ENCODE peak calls at places on chromosomes 1 and 21, in four cellular contexts. One of them, this sample, is unnamed.

GRCh38 chr1:54850737-54851136 is 36.3 kb downstream of the DHCR24 start:
- DNase-seq in A549: no peak
- DNase-seq in endothelial cell of umbilical vein: no peak
- DNase-seq in HepG2: no peak
- DNase-seq in this sample: peak; percentile 86

GRCh38 chr1:72482736-72483413 is 200.5 kb upstream of the NEGR1 start:
- DNase-seq in A549: no peak
- DNase-seq in endothelial cell of umbilical vein: no peak
- DNase-seq in HepG2: peak; percentile 84
- DNase-seq in this sample: no peak

GRCh38 chr21:43306911-43307676 is 119.8 kb downstream of the SIK1 start:
- DNase-seq in A549: peak; percentile 56
- DNase-seq in endothelial cell of umbilical vein: no peak
- DNase-seq in HepG2: peak; percentile 61
- DNase-seq in this sample: peak; percentile 83

GRCh38 chr1:215776336-215776735 is 209.2 kb downstream of the KCTD3 start:
- DNase-seq in A549: no peak
- DNase-seq in endothelial cell of umbilical vein: no peak
- DNase-seq in HepG2: no peak
- DNase-seq in this sample: no peak

GRCh38 chr1:235011599-235012435 is 116.8 kb downstream of the TOMM20 start:
- DNase-seq in A549: peak; percentile 83
- DNase-seq in endothelial cell of umbilical vein: peak; percentile 64
- DNase-seq in HepG2: no peak
- DNase-seq in this sample: peak; percentile 99

GRCh38 chr1:218081358-218081757 is 203.7 kb upstream of the RRP15 start:
- DNase-seq in A549: no peak
- DNase-seq in endothelial cell of umbilical vein: no peak
- DNase-seq in HepG2: no peak
- DNase-seq in this sample: no peak

GRCh38 chr1:87135313-87135712 is 193.4 kb upstream of the LMO4 start:
- DNase-seq in A549: no peak
- DNase-seq in endothelial cell of umbilical vein: no peak
- DNase-seq in HepG2: no peak
- DNase-seq in this sample: no peak

GRCh38 chr1:29312469-29313466 is 76.4 kb downstream of the PTPRU start:
- DNase-seq in A549: no peak
- DNase-seq in endothelial cell of umbilical vein: no peak
- DNase-seq in HepG2: no peak
- DNase-seq in this sample: no peak

GRCh38 chr1:185864889-185865288 is 130.7 kb downstream of the HMCN1 start:
- DNase-seq in A549: no peak
- DNase-seq in endothelial cell of umbilical vein: peak; percentile 74
- DNase-seq in HepG2: no peak
- DNase-seq in this sample: no peak

GRCh38 chr1:182833271-182833670 is 5.9 kb upstream of the DHX9 start:
- DNase-seq in A549: no peak
- DNase-seq in endothelial cell of umbilical vein: peak; percentile 41
- DNase-seq in HepG2: no peak
- DNase-seq in this sample: no peak

GRCh38 chr21:41713495-41714281 is 53.2 kb downstream of the RIPK4 start:
- DNase-seq in A549: no peak
- DNase-seq in endothelial cell of umbilical vein: no peak
- DNase-seq in HepG2: peak; percentile 42
- DNase-seq in this sample: no peak

GRCh38 chr1:115082949-115083348 is 6.4 kb downstream of the TSPAN2 start:
- DNase-seq in A549: no peak
- DNase-seq in endothelial cell of umbilical vein: no peak
- DNase-seq in HepG2: no peak
- DNase-seq in this sample: no peak

GRCh38 chr1:182616130-182617074 is 12.2 kb upstream of the RGS16 start:
- DNase-seq in A549: no peak
- DNase-seq in endothelial cell of umbilical vein: peak; percentile 17
- DNase-seq in HepG2: no peak
- DNase-seq in this sample: peak; percentile 99

GRCh38 chr21:45078877-45079281 is 4.5 kb downstream of the ADARB1 start:
- DNase-seq in A549: no peak
- DNase-seq in endothelial cell of umbilical vein: no peak
- DNase-seq in HepG2: no peak
- DNase-seq in this sample: peak; percentile 93

GRCh38 chr1:29379438-29380073 is 143.2 kb downstream of the PTPRU start:
- DNase-seq in A549: peak; percentile 65
- DNase-seq in endothelial cell of umbilical vein: peak; percentile 65
- DNase-seq in HepG2: peak; percentile 53
- DNase-seq in this sample: peak; percentile 69

GRCh38 chr1:45473302-45473701 is 17.7 kb downstream of the TESK2 start:
- DNase-seq in A549: no peak
- DNase-seq in endothelial cell of umbilical vein: no peak
- DNase-seq in HepG2: no peak
- DNase-seq in this sample: no peak

GRCh38 chr1:89483010-89483756 is 41.4 kb upstream of the LRRC8B start:
- DNase-seq in A549: peak; percentile 77
- DNase-seq in endothelial cell of umbilical vein: peak; percentile 83
- DNase-seq in HepG2: peak; percentile 59
- DNase-seq in this sample: peak; percentile 88

GRCh38 chr1:223364685-223365382 is 858 bp upstream of the SUSD4 start:
- DNase-seq in A549: no peak
- DNase-seq in endothelial cell of umbilical vein: no peak
- DNase-seq in HepG2: no peak
- DNase-seq in this sample: peak; percentile 12

GRCh38 chr1:232586679-232587078 is 43.3 kb downstream of the SIPA1L2 start:
- DNase-seq in A549: no peak
- DNase-seq in endothelial cell of umbilical vein: no peak
- DNase-seq in HepG2: no peak
- DNase-seq in this sample: no peak

GRCh38 chr1:67750690-67751052 is 65.7 kb downstream of the GADD45A start:
- DNase-seq in A549: no peak
- DNase-seq in endothelial cell of umbilical vein: no peak
- DNase-seq in HepG2: no peak
- DNase-seq in this sample: no peak

GRCh38 chr1:179815642-179816041 is 62.0 kb downstream of the TOR1AIP2 start:
- DNase-seq in A549: no peak
- DNase-seq in endothelial cell of umbilical vein: no peak
- DNase-seq in HepG2: no peak
- DNase-seq in this sample: no peak
- H3K4me3 ChIP-seq in A549: peak overlapping the region; percentile 48
- H3K4me3 ChIP-seq in endothelial cell of umbilical vein: no peak overlapping the region
- H3K4me3 ChIP-seq in HepG2: no peak overlapping the region
- H3K4me3 ChIP-seq in this sample: no peak overlapping the region

GRCh38 chr1:110615548-110616130 is 9.5 kb upstream of the KCNA2 start:
- DNase-seq in A549: peak; percentile 73
- DNase-seq in endothelial cell of umbilical vein: peak; percentile 38
- DNase-seq in HepG2: peak; percentile 60
- DNase-seq in this sample: peak; percentile 68
- TF ChIP-seq MYC in A549: no peak
- TF ChIP-seq MYC in endothelial cell of umbilical vein: no peak
- TF ChIP-seq MYC in HepG2: no peak
- TF ChIP-seq MYC in this sample: no peak

DNA sequence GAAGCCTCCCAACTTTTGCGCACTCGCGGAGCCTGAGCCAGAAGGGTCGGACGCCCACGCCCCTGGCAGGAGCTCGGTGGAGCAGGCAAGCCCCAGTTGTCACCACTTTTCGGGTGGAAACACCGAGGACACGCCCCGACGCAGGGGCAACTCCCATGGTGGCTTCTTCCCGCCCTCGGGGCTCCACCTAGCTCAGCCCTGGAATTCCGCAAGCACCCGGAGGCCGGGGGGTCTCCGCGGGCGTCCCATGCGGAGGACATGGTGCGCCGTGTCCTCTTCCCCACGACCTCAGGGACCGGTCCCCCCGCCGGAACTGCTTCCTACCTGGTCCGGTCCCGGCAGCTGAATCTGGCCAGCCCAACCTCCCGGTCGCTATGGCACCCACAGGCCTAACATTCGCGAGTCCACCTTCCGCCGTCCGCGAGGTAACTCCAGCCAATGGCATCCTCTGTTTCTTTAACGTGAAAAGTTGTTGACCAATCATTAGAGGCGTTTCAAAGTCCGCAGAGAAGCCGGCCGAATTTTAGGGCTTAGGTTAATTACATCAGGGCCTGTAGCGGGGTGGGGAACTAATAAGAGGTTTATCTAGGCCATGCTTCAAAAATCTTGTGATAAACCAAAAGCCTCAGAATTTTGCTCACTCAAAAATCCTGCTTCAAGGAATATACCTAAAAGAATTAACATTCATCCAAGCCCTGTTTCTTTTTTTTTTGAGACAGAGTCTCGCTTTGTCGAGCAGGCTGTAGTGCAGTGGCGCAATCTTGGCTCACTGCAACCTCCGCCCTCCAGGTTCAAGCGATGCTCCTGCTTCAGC is at the start of gene STPG1:
- DNase-seq in A549: peak; percentile 87
- DNase-seq in endothelial cell of umbilical vein: peak; percentile 92
- DNase-seq in HepG2: peak; percentile 88
- DNase-seq in this sample: peak; percentile 88
- TF ChIP-seq POLR2A in A549: peak; percentile 36
- TF ChIP-seq POLR2A in endothelial cell of umbilical vein: no peak
- TF ChIP-seq POLR2A in HepG2: peak; percentile 52
- TF ChIP-seq POLR2A in this sample: peak; percentile 12

GRCh38 chr1:247110627-247111258 is 6.6 kb upstream of the ZNF669 start:
- DNase-seq in A549: no peak
- DNase-seq in endothelial cell of umbilical vein: no peak
- DNase-seq in HepG2: no peak
- DNase-seq in this sample: peak; percentile 27

GRCh38 chr1:247111259-247111635 is 7.1 kb upstream of the ZNF669 start:
- DNase-seq in A549: no peak
- DNase-seq in endothelial cell of umbilical vein: no peak
- DNase-seq in HepG2: no peak
- DNase-seq in this sample: peak; percentile 31

GRCh38 chr1:247113094-247113497 is 8.9 kb upstream of the ZNF669 start:
- DNase-seq in A549: no peak
- DNase-seq in endothelial cell of umbilical vein: no peak
- DNase-seq in HepG2: peak; percentile 83
- DNase-seq in this sample: no peak

GRCh38 chr1:247112479-247112781 is 8.3 kb upstream of the ZNF669 start:
- DNase-seq in A549: no peak
- DNase-seq in endothelial cell of umbilical vein: no peak
- DNase-seq in HepG2: no peak
- DNase-seq in this sample: no peak

DNA sequence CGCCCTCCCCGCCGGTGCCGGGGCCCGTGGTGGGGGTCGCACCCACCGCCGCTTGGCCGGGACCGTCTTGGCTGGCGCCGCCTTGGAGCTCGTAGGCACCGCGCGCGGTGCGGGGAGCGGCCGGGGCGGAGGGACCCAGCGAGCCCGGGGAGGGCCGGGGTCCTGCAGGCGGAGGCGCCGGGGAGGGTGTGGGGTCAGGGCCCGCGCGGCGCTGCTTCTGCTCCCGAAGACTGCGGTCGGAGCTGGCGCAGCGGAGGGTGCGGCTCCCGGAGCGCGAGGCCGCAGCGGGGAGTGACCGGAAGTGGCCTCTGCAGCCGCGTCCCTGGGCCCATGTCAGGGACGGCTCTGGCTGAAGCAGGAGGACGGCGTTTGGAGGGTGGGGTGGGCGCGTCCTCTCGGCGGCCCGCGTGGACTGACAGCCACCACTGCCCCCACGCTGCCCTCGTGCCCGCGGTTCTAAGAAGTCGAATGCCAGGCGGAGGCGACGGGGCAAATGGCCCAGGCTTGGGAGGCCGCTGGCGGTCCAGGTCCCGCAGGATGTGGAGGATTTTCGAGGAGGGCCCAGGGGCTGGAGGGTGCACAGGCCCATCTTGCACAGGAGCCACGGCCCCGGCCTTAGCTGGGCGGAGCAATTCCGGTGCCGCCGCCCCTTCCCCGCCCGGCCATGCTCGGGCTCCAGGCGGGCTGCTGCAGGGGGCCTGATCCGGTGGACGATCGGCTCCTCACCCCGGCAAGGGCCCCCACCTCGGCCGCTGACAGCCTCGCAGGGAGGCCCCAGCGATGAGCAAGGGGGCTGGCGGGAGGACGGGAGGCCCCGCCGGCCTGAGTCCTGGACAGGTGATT is 7.7 kb upstream of the ZNF669 start:
- DNase-seq in A549: peak; percentile 42
- DNase-seq in endothelial cell of umbilical vein: peak; percentile 22
- DNase-seq in HepG2: peak; percentile 31
- DNase-seq in this sample: peak; percentile 43
- H3K4me3 ChIP-seq in A549: peak overlapping the region; percentile 62
- H3K4me3 ChIP-seq in endothelial cell of umbilical vein: peak overlapping the region; percentile 38
- H3K4me3 ChIP-seq in HepG2: peak overlapping the region; percentile 77
- H3K4me3 ChIP-seq in this sample: no peak overlapping the region

DNA sequence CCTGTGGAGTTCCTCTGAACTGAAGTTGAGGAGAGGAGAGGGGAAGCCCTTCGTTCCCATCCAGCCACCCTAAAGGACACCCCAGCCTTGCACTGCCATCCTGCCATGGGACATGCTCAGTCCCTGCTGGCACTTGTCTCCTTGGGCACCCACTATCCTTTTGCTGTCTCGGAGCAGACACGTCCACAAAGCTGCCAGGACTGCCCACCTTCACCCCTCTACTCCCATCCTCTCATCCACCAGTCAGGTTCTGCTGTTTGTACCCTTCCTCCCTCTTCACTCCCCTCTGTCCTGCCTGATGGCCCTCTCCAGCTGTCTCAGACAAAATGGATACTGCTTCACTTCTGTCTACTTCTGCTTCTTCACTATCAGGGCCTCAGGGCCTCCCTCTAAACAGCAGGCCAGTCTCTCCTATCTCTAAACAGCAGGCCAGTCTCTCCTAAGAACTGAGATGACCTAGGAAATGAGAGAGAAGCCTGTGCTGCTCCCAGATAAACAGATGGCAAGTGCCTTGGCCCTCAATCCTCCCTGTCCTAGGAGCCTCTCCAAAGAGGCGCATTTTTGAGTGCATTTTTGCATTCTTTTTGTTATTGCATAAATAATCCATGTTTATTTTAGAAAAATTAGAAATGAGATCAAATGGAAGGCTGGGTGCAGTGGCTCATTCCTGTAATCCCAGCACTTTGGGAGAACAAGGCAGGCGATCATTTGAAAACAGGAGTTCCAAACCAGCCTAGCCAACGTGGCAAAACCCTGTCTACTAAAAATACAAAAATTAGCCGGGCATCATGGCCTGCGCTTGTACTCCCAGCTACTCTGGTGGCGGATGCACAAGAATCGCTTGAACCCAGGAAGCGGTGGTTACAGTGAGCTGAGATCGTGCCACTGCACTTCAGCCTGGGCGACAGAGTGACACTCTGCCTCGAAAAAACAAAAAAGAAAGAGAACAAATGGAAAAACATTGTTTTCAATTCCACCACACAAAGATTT is 4.4 kb upstream of the PYCR2 start:
- DNase-seq in A549: no peak
- DNase-seq in endothelial cell of umbilical vein: peak; percentile 37
- DNase-seq in HepG2: no peak
- DNase-seq in this sample: peak; percentile 34
- TF ChIP-seq MYC in A549: no peak
- TF ChIP-seq MYC in endothelial cell of umbilical vein: no peak
- TF ChIP-seq MYC in HepG2: no peak
- TF ChIP-seq MYC in this sample: no peak